ENCODE peak calls at places on chromosomes 5 and 9, in eight cellular contexts. J is B cell, M is activated B cell treated with CpG ODN at 0.5 μM for 24 hours, R is glutamatergic neuron, A is IMR-90, D is uterus, V is Peyer's patch, C is dorsolateral prefrontal cortex. W is an unnamed sample.

GRCh38 chr5:99449786-99450185 is 521.0 kb upstream of the CHD1 start:
- DNase-seq in J (no peak), R (no peak), M (no peak), V (no peak), C (no peak), A (no peak), D (no peak), W (no peak)

GRCh38 chr9:4833781-4834560 is 41.2 kb downstream of the RCL1 start:
- DNase-seq in J (no peak), R (no peak), M (no peak), V (no peak), D (no peak), C (no peak), A (peak; percentile 84), W (no peak)

GRCh38 chr5:179166886-179167841 is 107.0 kb downstream of the ZNF354C start:
- DNase-seq in J (peak; percentile 94), R (peak; percentile 66), D (peak; percentile 68), V (no peak), A (peak; percentile 27), C (peak; percentile 76), M (peak; percentile 71), W (no peak)

GRCh38 chr5:167284491-167284890 is 1007.0 kb upstream of the WWC1 start:
- DNase-seq in M (no peak), C (no peak), D (no peak), A (peak; percentile 70), J (no peak), R (no peak), V (no peak), W (no peak)

GRCh38 chr9:125436613-125437443 is 175.2 kb downstream of the GAPVD1 start:
- DNase-seq in R (no peak), C (no peak), D (no peak), J (no peak), V (peak; percentile 36), A (no peak), M (no peak), W (no peak)

GRCh38 chr5:5330723-5331530 is 91.5 kb upstream of the ICE1 start:
- DNase-seq in A (no peak), R (no peak), D (no peak), V (no peak), M (no peak), J (no peak), C (no peak), W (no peak)

GRCh38 chr9:116669296-116669695 is 17.8 kb upstream of the TRIM32 start:
- DNase-seq in M (no peak), V (no peak), D (no peak), R (no peak), A (no peak), C (no peak), J (no peak), W (no peak)

GRCh38 chr9:136608331-136609159 is 54.2 kb upstream of the EGFL7 start:
- DNase-seq in R (no peak), V (no peak), M (no peak), D (no peak), A (no peak), C (no peak), J (no peak), W (no peak)

GRCh38 chr5:32542216-32543059 is 42.9 kb upstream of the SUB1 start:
- DNase-seq in C (no peak), J (no peak), R (no peak), D (no peak), A (peak; percentile 84), V (no peak), M (no peak), W (no peak)

GRCh38 chr9:35812025-35812602 is at the start of gene SPAG8:
- DNase-seq in J (peak; percentile 89), D (peak; percentile 95), R (peak; percentile 90), V (peak; percentile 94), C (peak; percentile 95), A (peak; percentile 96), M (peak; percentile 78), W (peak; percentile 87)

GRCh38 chr5:60698316-60698715 is 1.6 kb downstream of the DEPDC1B start:
- DNase-seq in J (no peak), D (no peak), A (no peak), R (no peak), C (no peak), V (no peak), M (no peak), W (no peak)

GRCh38 chr5:109825450-109825849 is 135.7 kb downstream of the MAN2A1 start:
- DNase-seq in D (no peak), A (peak; percentile 43), V (no peak), R (no peak), C (no peak), J (no peak), M (no peak), W (no peak)

GRCh38 chr9:116134981-116135380 is 18.6 kb upstream of the PAPPA start:
- DNase-seq in C (no peak), M (no peak), J (no peak), D (no peak), A (no peak), V (no peak), R (no peak), W (no peak)

GRCh38 chr5:146034127-146034526 is 71.2 kb downstream of the PLAC8L1 start:
- DNase-seq in D (no peak), R (no peak), A (no peak), V (no peak), C (no peak), M (no peak), J (no peak), W (no peak)

GRCh38 chr9:77374266-77374665 is 196.9 kb downstream of the VPS13A start:
- DNase-seq in D (no peak), M (no peak), J (no peak), A (peak; percentile 60), V (no peak), C (no peak), R (no peak), W (no peak)

DNA sequence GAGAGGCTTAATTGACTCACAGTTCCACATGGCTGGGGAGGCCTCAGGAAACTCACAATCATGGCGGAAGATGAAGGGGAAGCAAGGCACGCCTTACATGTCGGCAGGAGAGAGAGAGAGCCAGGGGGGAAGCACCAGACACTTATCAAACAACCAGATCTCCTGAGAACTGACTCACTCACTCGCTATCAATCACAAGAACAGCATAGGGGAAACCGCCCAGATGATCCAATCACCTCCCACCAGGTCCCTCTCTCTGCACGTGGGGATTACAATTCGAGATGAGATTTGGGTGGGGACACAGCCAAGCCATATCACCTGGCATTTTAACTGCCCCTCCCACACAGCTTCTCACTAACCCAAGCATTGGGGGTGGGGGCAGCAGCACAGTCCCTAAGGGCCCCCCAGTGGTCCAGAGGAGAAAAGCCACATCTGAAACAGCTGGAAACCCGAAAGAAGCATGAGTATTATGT is 76.1 kb upstream of the ASS1 start:
- DNase-seq in D (no peak), J (no peak), V (no peak), C (no peak), M (no peak), A (no peak), R (no peak), W (no peak)
- TF ChIP-seq CTCF in D (no peak), J (no peak), V (no peak), C (no peak), M (no peak), A (peak; percentile 9), R (no peak), W (no peak)

GRCh38 chr9:127629468-127630081 is 17.5 kb downstream of the STXBP1 start:
- DNase-seq in R (no peak), D (no peak), A (peak; percentile 35), M (no peak), J (no peak), C (no peak), V (no peak), W (no peak)
- TF ChIP-seq CTCF in R (no peak), D (no peak), A (peak; percentile 15), M (no peak), J (no peak), C (no peak), V (no peak), W (no peak)

DNA sequence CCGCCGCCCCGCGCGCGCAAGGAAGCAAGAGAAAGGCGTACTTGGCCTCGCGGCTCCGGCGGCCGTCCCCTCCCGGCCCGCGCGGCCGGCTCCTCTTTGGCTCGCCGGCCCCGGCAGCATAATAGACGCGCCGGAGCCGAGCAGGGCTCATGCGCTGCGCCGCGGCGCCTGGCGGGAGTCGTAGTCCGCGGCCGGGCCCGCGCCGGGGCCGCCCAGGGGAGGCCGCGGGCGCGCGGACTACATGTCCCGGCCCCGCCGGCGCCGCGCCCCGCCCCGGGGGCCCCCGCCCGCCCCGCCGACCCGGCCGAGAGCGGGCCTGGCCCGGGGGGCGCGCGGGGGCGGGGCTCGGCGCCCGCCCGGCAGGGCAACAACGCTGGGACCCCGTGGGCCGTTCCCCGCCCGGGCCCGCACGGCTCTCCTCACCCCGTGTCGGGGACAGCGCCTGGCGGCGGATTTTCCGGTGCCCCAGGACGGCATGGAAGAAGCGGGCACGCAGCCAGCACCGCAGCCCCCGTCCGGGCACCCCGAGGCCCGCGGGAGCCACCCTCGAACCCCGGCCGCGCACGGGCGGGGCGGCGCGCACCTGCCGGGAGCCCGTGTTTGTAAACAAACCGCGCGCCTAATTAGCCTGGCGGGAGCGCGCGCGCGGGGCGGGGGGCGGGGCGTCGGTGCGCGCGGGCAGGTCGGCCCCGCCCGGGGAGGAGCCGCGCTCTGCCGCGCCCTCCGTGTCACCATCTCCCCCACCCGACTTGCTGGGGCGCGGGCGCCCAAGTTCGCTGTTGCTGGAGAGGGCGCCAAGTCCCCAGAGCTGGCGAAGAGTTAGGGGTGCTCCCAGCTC is at the start of gene BRD3:
- DNase-seq in D (peak; percentile 80), C (peak; percentile 90), A (peak; percentile 88), M (peak; percentile 83), J (peak; percentile 100), V (peak; percentile 84), R (peak; percentile 85), W (peak; percentile 89)
- TF ChIP-seq CTCF in D (no peak), C (no peak), A (no peak), M (no peak), J (no peak), V (no peak), R (no peak), W (no peak)

DNA sequence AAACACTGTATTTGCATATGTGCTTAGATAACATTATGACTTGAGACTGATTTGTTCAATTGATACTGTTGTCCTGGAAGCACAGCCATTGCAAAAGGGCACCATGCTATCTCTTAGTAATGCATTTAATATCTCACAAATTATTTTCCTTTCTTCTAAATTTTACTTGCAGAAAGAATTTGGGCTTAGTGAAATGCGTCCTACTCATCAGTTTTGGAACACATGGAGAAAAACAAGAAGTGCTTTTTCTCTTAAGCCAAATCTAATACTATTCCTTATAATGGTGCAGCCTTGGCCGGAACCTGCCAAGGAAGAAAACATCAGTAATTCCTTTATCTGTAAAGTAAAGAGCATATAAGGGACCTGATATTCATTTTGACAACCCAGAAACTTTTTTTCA is 172.2 kb upstream of the ZNF608 start:
- DNase-seq in R (no peak), A (no peak), D (no peak), M (no peak), C (no peak), V (no peak), J (no peak), W (no peak)
- TF ChIP-seq CTCF in R (no peak), A (no peak), D (no peak), M (no peak), C (no peak), V (no peak), J (no peak), W (no peak)

GRCh38 chr9:23423999-23424398 is 402.0 kb downstream of the ELAVL2 start:
- DNase-seq in C (no peak), M (no peak), A (no peak), D (no peak), V (no peak), J (no peak), R (no peak), W (no peak)

GRCh38 chr9:23431459-23431858 is 394.6 kb downstream of the ELAVL2 start:
- DNase-seq in M (no peak), J (no peak), R (no peak), A (no peak), V (no peak), C (no peak), D (no peak), W (no peak)

GRCh38 chr9:23426144-23426543 is 399.9 kb downstream of the ELAVL2 start:
- DNase-seq in C (no peak), M (no peak), J (no peak), D (no peak), R (no peak), V (no peak), A (no peak), W (no peak)
- TF ChIP-seq CTCF in C (no peak), M (no peak), J (no peak), D (no peak), R (no peak), V (no peak), A (no peak), W (no peak)

W was measured in type B pancreatic cell.